ENCODE peak calls at places on chromosomes 12 and 14, in eight cellular contexts. One of them, this sample, is unnamed.

GRCh38 chr12:124568431-124569374 is 1.3 kb upstream of the NCOR2 start:
- DNase-seq in testis: peak
- DNase-seq in bronchial epithelial cell: peak
- DNase-seq in progenitor cell of endocrine pancreas: no peak
- DNase-seq in NCI-H748 treated with DMSO at 0.1 percent for 48 hours: no peak
- DNase-seq in NCI-H1930: no peak
- DNase-seq in iPS-NIHi11: peak
- DNase-seq in Caki2: peak
- DNase-seq in this sample: no peak

GRCh38 chr12:7068240-7068993 is 7.9 kb downstream of the C1S start:
- DNase-seq in NCI-H1930: no peak
- DNase-seq in progenitor cell of endocrine pancreas: no peak
- DNase-seq in NCI-H748 treated with DMSO at 0.1 percent for 48 hours: no peak
- DNase-seq in testis: no peak
- DNase-seq in bronchial epithelial cell: peak
- DNase-seq in iPS-NIHi11: no peak
- DNase-seq in Caki2: no peak
- DNase-seq in this sample: no peak

GRCh38 chr14:89247457-89248122 is 169.4 kb downstream of the FOXN3 start:
- DNase-seq in NCI-H1930: peak
- DNase-seq in progenitor cell of endocrine pancreas: no peak
- DNase-seq in bronchial epithelial cell: peak
- DNase-seq in NCI-H748 treated with DMSO at 0.1 percent for 48 hours: no peak
- DNase-seq in testis: no peak
- DNase-seq in Caki2: no peak
- DNase-seq in iPS-NIHi11: no peak
- DNase-seq in this sample: no peak

GRCh38 chr12:122872815-122873361 is 23.0 kb downstream of the VPS37B start:
- DNase-seq in bronchial epithelial cell: no peak
- DNase-seq in progenitor cell of endocrine pancreas: no peak
- DNase-seq in testis: no peak
- DNase-seq in NCI-H1930: no peak
- DNase-seq in Caki2: no peak
- DNase-seq in NCI-H748 treated with DMSO at 0.1 percent for 48 hours: no peak
- DNase-seq in iPS-NIHi11: no peak
- DNase-seq in this sample: no peak

GRCh38 chr12:44053550-44054243 is 217.8 kb downstream of the TMEM117 start:
- DNase-seq in NCI-H748 treated with DMSO at 0.1 percent for 48 hours: no peak
- DNase-seq in bronchial epithelial cell: peak
- DNase-seq in progenitor cell of endocrine pancreas: no peak
- DNase-seq in testis: no peak
- DNase-seq in iPS-NIHi11: no peak
- DNase-seq in NCI-H1930: no peak
- DNase-seq in Caki2: no peak
- DNase-seq in this sample: no peak

GRCh38 chr14:75317148-75317547 is 38.5 kb downstream of the FOS start:
- DNase-seq in Caki2: no peak
- DNase-seq in progenitor cell of endocrine pancreas: no peak
- DNase-seq in iPS-NIHi11: no peak
- DNase-seq in NCI-H748 treated with DMSO at 0.1 percent for 48 hours: no peak
- DNase-seq in bronchial epithelial cell: no peak
- DNase-seq in NCI-H1930: no peak
- DNase-seq in testis: no peak
- DNase-seq in this sample: no peak

GRCh38 chr12:28222959-28223662 is 32.9 kb downstream of the CCDC91 start:
- DNase-seq in NCI-H748 treated with DMSO at 0.1 percent for 48 hours: no peak
- DNase-seq in testis: no peak
- DNase-seq in Caki2: no peak
- DNase-seq in NCI-H1930: no peak
- DNase-seq in progenitor cell of endocrine pancreas: no peak
- DNase-seq in iPS-NIHi11: no peak
- DNase-seq in bronchial epithelial cell: no peak
- DNase-seq in this sample: no peak

GRCh38 chr14:72060460-72060859 is 128.2 kb downstream of the RGS6 start:
- DNase-seq in progenitor cell of endocrine pancreas: no peak
- DNase-seq in iPS-NIHi11: no peak
- DNase-seq in NCI-H1930: no peak
- DNase-seq in bronchial epithelial cell: no peak
- DNase-seq in testis: no peak
- DNase-seq in Caki2: no peak
- DNase-seq in NCI-H748 treated with DMSO at 0.1 percent for 48 hours: no peak
- DNase-seq in this sample: no peak

GRCh38 chr12:51818567-51819300 is 29.8 kb downstream of the FIGNL2 start:
- DNase-seq in NCI-H1930: no peak
- DNase-seq in NCI-H748 treated with DMSO at 0.1 percent for 48 hours: no peak
- DNase-seq in Caki2: no peak
- DNase-seq in iPS-NIHi11: no peak
- DNase-seq in testis: peak
- DNase-seq in progenitor cell of endocrine pancreas: no peak
- DNase-seq in bronchial epithelial cell: no peak
- DNase-seq in this sample: no peak

GRCh38 chr12:61654698-61655097 is 605.5 kb upstream of the USP15 start:
- DNase-seq in progenitor cell of endocrine pancreas: no peak
- DNase-seq in NCI-H748 treated with DMSO at 0.1 percent for 48 hours: no peak
- DNase-seq in iPS-NIHi11: no peak
- DNase-seq in testis: no peak
- DNase-seq in Caki2: peak
- DNase-seq in bronchial epithelial cell: peak
- DNase-seq in NCI-H1930: no peak
- DNase-seq in this sample: no peak

GRCh38 chr12:20483776-20484175 is 115.4 kb downstream of the PDE3A start:
- DNase-seq in NCI-H748 treated with DMSO at 0.1 percent for 48 hours: no peak
- DNase-seq in NCI-H1930: no peak
- DNase-seq in iPS-NIHi11: no peak
- DNase-seq in bronchial epithelial cell: no peak
- DNase-seq in testis: no peak
- DNase-seq in progenitor cell of endocrine pancreas: no peak
- DNase-seq in Caki2: no peak
- DNase-seq in this sample: no peak

GRCh38 chr14:61608245-61609142 is 86.8 kb upstream of the HIF1A start:
- DNase-seq in progenitor cell of endocrine pancreas: no peak
- DNase-seq in Caki2: no peak
- DNase-seq in testis: no peak
- DNase-seq in NCI-H748 treated with DMSO at 0.1 percent for 48 hours: peak
- DNase-seq in bronchial epithelial cell: no peak
- DNase-seq in NCI-H1930: peak
- DNase-seq in iPS-NIHi11: no peak
- DNase-seq in this sample: peak

GRCh38 chr12:131133015-131133905 is 179.6 kb downstream of the ADGRD1 start:
- DNase-seq in iPS-NIHi11: no peak
- DNase-seq in progenitor cell of endocrine pancreas: no peak
- DNase-seq in NCI-H1930: no peak
- DNase-seq in NCI-H748 treated with DMSO at 0.1 percent for 48 hours: no peak
- DNase-seq in testis: peak
- DNase-seq in bronchial epithelial cell: no peak
- DNase-seq in Caki2: no peak
- DNase-seq in this sample: no peak

GRCh38 chr12:104026841-104027599 is 23.0 kb downstream of the GLT8D2 start:
- DNase-seq in Caki2: no peak
- DNase-seq in bronchial epithelial cell: no peak
- DNase-seq in progenitor cell of endocrine pancreas: no peak
- DNase-seq in iPS-NIHi11: no peak
- DNase-seq in testis: no peak
- DNase-seq in NCI-H748 treated with DMSO at 0.1 percent for 48 hours: no peak
- DNase-seq in NCI-H1930: no peak
- DNase-seq in this sample: no peak

GRCh38 chr12:48414046-48414445 is 58.3 kb upstream of the ANP32D start:
- DNase-seq in testis: peak
- DNase-seq in NCI-H1930: no peak
- DNase-seq in bronchial epithelial cell: no peak
- DNase-seq in iPS-NIHi11: no peak
- DNase-seq in Caki2: no peak
- DNase-seq in progenitor cell of endocrine pancreas: no peak
- DNase-seq in NCI-H748 treated with DMSO at 0.1 percent for 48 hours: no peak
- DNase-seq in this sample: no peak

GRCh38 chr14:32019271-32019670 is 57.8 kb upstream of the ARHGAP5 start:
- DNase-seq in NCI-H748 treated with DMSO at 0.1 percent for 48 hours: no peak
- DNase-seq in progenitor cell of endocrine pancreas: no peak
- DNase-seq in bronchial epithelial cell: no peak
- DNase-seq in iPS-NIHi11: no peak
- DNase-seq in Caki2: no peak
- DNase-seq in testis: peak
- DNase-seq in NCI-H1930: no peak
- DNase-seq in this sample: no peak

GRCh38 chr12:57151741-57152407 is 4.5 kb upstream of the LRP1-AS start:
- DNase-seq in Caki2: no peak
- DNase-seq in iPS-NIHi11: no peak
- DNase-seq in NCI-H1930: no peak
- DNase-seq in testis: peak
- DNase-seq in bronchial epithelial cell: peak
- DNase-seq in NCI-H748 treated with DMSO at 0.1 percent for 48 hours: no peak
- DNase-seq in progenitor cell of endocrine pancreas: no peak
- DNase-seq in this sample: no peak

GRCh38 chr14:56959869-56960268 is 149.6 kb upstream of the OTX2 start:
- DNase-seq in NCI-H1930: no peak
- DNase-seq in progenitor cell of endocrine pancreas: no peak
- DNase-seq in iPS-NIHi11: no peak
- DNase-seq in testis: no peak
- DNase-seq in Caki2: no peak
- DNase-seq in NCI-H748 treated with DMSO at 0.1 percent for 48 hours: no peak
- DNase-seq in bronchial epithelial cell: no peak
- DNase-seq in this sample: no peak

GRCh38 chr14:56394826-56395543 is 184.6 kb upstream of the TMEM260 start:
- DNase-seq in testis: no peak
- DNase-seq in Caki2: no peak
- DNase-seq in NCI-H748 treated with DMSO at 0.1 percent for 48 hours: no peak
- DNase-seq in bronchial epithelial cell: no peak
- DNase-seq in iPS-NIHi11: no peak
- DNase-seq in progenitor cell of endocrine pancreas: no peak
- DNase-seq in NCI-H1930: no peak
- DNase-seq in this sample: no peak

GRCh38 chr14:61625171-61625570 is 70.1 kb upstream of the HIF1A start:
- DNase-seq in NCI-H1930: no peak
- DNase-seq in progenitor cell of endocrine pancreas: no peak
- DNase-seq in iPS-NIHi11: no peak
- DNase-seq in testis: no peak
- DNase-seq in bronchial epithelial cell: peak
- DNase-seq in NCI-H748 treated with DMSO at 0.1 percent for 48 hours: no peak
- DNase-seq in Caki2: peak
- DNase-seq in this sample: no peak

GRCh38 chr12:93365616-93366015 is 12.1 kb upstream of the NUDT4 start:
- DNase-seq in NCI-H748 treated with DMSO at 0.1 percent for 48 hours: no peak
- DNase-seq in NCI-H1930: no peak
- DNase-seq in bronchial epithelial cell: no peak
- DNase-seq in Caki2: no peak
- DNase-seq in testis: no peak
- DNase-seq in iPS-NIHi11: no peak
- DNase-seq in progenitor cell of endocrine pancreas: no peak
- DNase-seq in this sample: no peak

GRCh38 chr12:32477714-32478113 is 78.4 kb downstream of the FGD4 start:
- DNase-seq in progenitor cell of endocrine pancreas: no peak
- DNase-seq in iPS-NIHi11: no peak
- DNase-seq in NCI-H1930: no peak
- DNase-seq in NCI-H748 treated with DMSO at 0.1 percent for 48 hours: no peak
- DNase-seq in Caki2: no peak
- DNase-seq in testis: no peak
- DNase-seq in bronchial epithelial cell: no peak
- DNase-seq in this sample: no peak

GRCh38 chr14:59844414-59844813 is 26.2 kb downstream of the RTN1 start:
- DNase-seq in bronchial epithelial cell: no peak
- DNase-seq in testis: no peak
- DNase-seq in iPS-NIHi11: no peak
- DNase-seq in NCI-H1930: no peak
- DNase-seq in NCI-H748 treated with DMSO at 0.1 percent for 48 hours: no peak
- DNase-seq in progenitor cell of endocrine pancreas: no peak
- DNase-seq in Caki2: no peak
- DNase-seq in this sample: no peak

GRCh38 chr14:33705521-33705920 is 245.4 kb downstream of the EGLN3 start:
- DNase-seq in Caki2: no peak
- DNase-seq in NCI-H748 treated with DMSO at 0.1 percent for 48 hours: no peak
- DNase-seq in bronchial epithelial cell: no peak
- DNase-seq in iPS-NIHi11: no peak
- DNase-seq in progenitor cell of endocrine pancreas: no peak
- DNase-seq in testis: no peak
- DNase-seq in NCI-H1930: no peak
- DNase-seq in this sample: no peak

GRCh38 chr12:106704081-106704480 is 70.4 kb upstream of the RIC8B start:
- DNase-seq in iPS-NIHi11: no peak
- DNase-seq in progenitor cell of endocrine pancreas: no peak
- DNase-seq in NCI-H1930: no peak
- DNase-seq in NCI-H748 treated with DMSO at 0.1 percent for 48 hours: no peak
- DNase-seq in Caki2: no peak
- DNase-seq in testis: no peak
- DNase-seq in bronchial epithelial cell: no peak
- DNase-seq in this sample: no peak

GRCh38 chr14:92531151-92531873 is 17.7 kb downstream of the RIN3 start:
- DNase-seq in iPS-NIHi11: no peak
- DNase-seq in progenitor cell of endocrine pancreas: no peak
- DNase-seq in bronchial epithelial cell: no peak
- DNase-seq in NCI-H748 treated with DMSO at 0.1 percent for 48 hours: no peak
- DNase-seq in NCI-H1930: no peak
- DNase-seq in Caki2: no peak
- DNase-seq in testis: no peak
- DNase-seq in this sample: no peak

GRCh38 chr12:85280138-85280983 is at the start of gene ALX1:
- DNase-seq in NCI-H1930: no peak
- DNase-seq in iPS-NIHi11: peak
- DNase-seq in NCI-H748 treated with DMSO at 0.1 percent for 48 hours: peak
- DNase-seq in progenitor cell of endocrine pancreas: peak
- DNase-seq in Caki2: no peak
- DNase-seq in testis: peak
- DNase-seq in bronchial epithelial cell: peak
- DNase-seq in this sample: no peak

GRCh38 chr14:89244720-89245119 is 172.3 kb downstream of the FOXN3 start:
- DNase-seq in NCI-H1930: no peak
- DNase-seq in Caki2: no peak
- DNase-seq in iPS-NIHi11: no peak
- DNase-seq in bronchial epithelial cell: no peak
- DNase-seq in progenitor cell of endocrine pancreas: no peak
- DNase-seq in testis: no peak
- DNase-seq in NCI-H748 treated with DMSO at 0.1 percent for 48 hours: no peak
- DNase-seq in this sample: no peak